ENCODE peak calls at places on chromosomes 2 and 18, in five cellular contexts. M is HCT116, S is HepG2, W is K562, P is H1. E is an unnamed sample.

GRCh38 chr2:68336192-68336591 is 16.4 kb upstream of the CNRIP1 start:
- DNase-seq in P (no peak), M (peak; percentile 10), W (no peak), S (no peak), E (no peak)

GRCh38 chr2:52724585-52724984 is 1043.0 kb upstream of the CHAC2 start:
- DNase-seq in S (no peak), P (no peak), M (no peak), W (no peak), E (no peak)

GRCh38 chr2:221726894-221727513 is 154.9 kb upstream of the EPHA4 start:
- DNase-seq in M (no peak), W (no peak), S (no peak), P (no peak), E (no peak)

GRCh38 chr18:74994502-74995403 is 214.2 kb downstream of the PTGR3 start:
- DNase-seq in W (no peak), M (no peak), S (no peak), P (no peak), E (peak; percentile 35)

GRCh38 chr2:171087547-171087946 is 73.1 kb downstream of the TLK1 start:
- DNase-seq in S (no peak), P (no peak), W (no peak), M (no peak), E (no peak)

GRCh38 chr18:74775239-74775638 is 177.6 kb downstream of the ZNF407 start:
- DNase-seq in W (no peak), M (no peak), S (no peak), P (no peak), E (no peak)

GRCh38 chr2:158914731-158915130 is 53.7 kb upstream of the TANC1 start:
- DNase-seq in M (no peak), W (no peak), S (no peak), P (no peak), E (no peak)

GRCh38 chr2:128537646-128538045 is 219.0 kb upstream of the HS6ST1 start:
- DNase-seq in S (no peak), W (no peak), M (no peak), P (no peak), E (no peak)

GRCh38 chr2:201643216-201643651 is at the start of gene TMEM237:
- DNase-seq in W (peak; percentile 35), P (peak; percentile 67), S (peak; percentile 13), M (peak; percentile 6), E (no peak)

GRCh38 chr2:64143154-64144056 is 815 bp downstream of the PELI1 start:
- DNase-seq in W (peak; percentile 43), S (peak; percentile 21), M (no peak), P (peak; percentile 66), E (no peak)

GRCh38 chr2:45156605-45157004 is 147.4 kb upstream of the SIX2 start:
- DNase-seq in S (no peak), P (no peak), W (no peak), M (no peak), E (no peak)

GRCh38 chr2:167943877-167944276 is 303.5 kb downstream of the STK39 start:
- DNase-seq in P (no peak), W (no peak), S (no peak), M (no peak), E (no peak)

GRCh38 chr2:28405537-28405936 is 12.9 kb downstream of the FOSL2 start:
- DNase-seq in S (no peak), M (no peak), W (no peak), P (no peak), E (no peak)

GRCh38 chr2:227939271-227940027 is 68.0 kb downstream of the DAW1 start:
- DNase-seq in P (peak; percentile 50), M (peak; percentile 60), W (no peak), S (peak; percentile 60), E (no peak)

GRCh38 chr2:19819097-19820065 is 82.4 kb downstream of the TTC32 start:
- DNase-seq in M (peak; percentile 56), P (peak; percentile 26), W (no peak), S (no peak), E (no peak)

GRCh38 chr2:231512222-231512621 is 18.0 kb downstream of the NMUR1 start:
- DNase-seq in M (no peak), S (no peak), W (no peak), P (no peak), E (no peak)
- TF ChIP-seq ZNF274 in M (no peak), S (no peak), W (no peak), P (no peak), E (no peak)

GRCh38 chr2:65320042-65320711 is 92.5 kb downstream of the ACTR2 start:
- DNase-seq in S (peak; percentile 66), W (peak; percentile 27), M (peak; percentile 64), P (no peak), E (peak; percentile 30)
- TF ChIP-seq JUND in S (no peak), W (no peak), M (peak; percentile 74), P (no peak), E (no peak)

DNA sequence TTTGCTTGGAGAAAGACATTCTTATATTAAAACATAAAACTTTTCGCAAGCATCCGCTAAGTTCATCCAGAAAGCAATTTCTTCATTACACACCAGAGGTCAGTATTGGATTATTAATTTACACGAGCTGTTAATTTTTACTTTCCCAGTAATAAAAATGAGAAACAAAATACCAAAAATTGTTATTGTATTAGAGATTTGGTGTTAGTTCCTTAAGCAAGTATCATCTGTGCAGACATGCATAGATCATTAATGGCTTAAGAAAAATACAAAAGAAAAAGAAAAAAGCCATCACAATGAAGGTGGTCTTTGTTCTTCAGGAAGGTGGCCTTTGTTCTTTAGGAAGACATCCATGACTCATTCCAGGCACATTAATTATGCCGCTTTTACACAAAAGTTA is 53.6 kb upstream of the HNMT start:
- DNase-seq in P (no peak), W (peak; percentile 7), S (peak; percentile 55), M (peak; percentile 8), E (no peak)
- TF ChIP-seq ZNF274 in P (no peak), W (no peak), S (no peak), M (no peak), E (no peak)

GRCh38 chr18:22572321-22572720 is 154.6 kb upstream of the CTAGE1 start:
- DNase-seq in W (no peak), S (no peak), M (no peak), P (no peak), E (no peak)

GRCh38 chr18:22566703-22567420 is 149.1 kb upstream of the CTAGE1 start:
- DNase-seq in S (no peak), M (no peak), W (no peak), P (no peak), E (no peak)

GRCh38 chr18:22564036-22564435 is 146.3 kb upstream of the CTAGE1 start:
- DNase-seq in M (no peak), W (no peak), P (no peak), S (no peak), E (no peak)

GRCh38 chr18:22570492-22570891 is 152.8 kb upstream of the CTAGE1 start:
- DNase-seq in W (no peak), M (no peak), P (no peak), S (no peak), E (no peak)

GRCh38 chr18:22567794-22568193 is 150.1 kb upstream of the CTAGE1 start:
- DNase-seq in S (no peak), M (peak; percentile 38), P (no peak), W (no peak), E (no peak)
- TF ChIP-seq JUND in S (no peak), M (no peak), P (no peak), W (no peak), E (no peak)

GRCh38 chr2:673615-674318 is 3.4 kb downstream of the TMEM18 start:
- DNase-seq in S (no peak), P (no peak), M (no peak), W (no peak), E (no peak)
- TF ChIP-seq ZNF274 in S (no peak), P (no peak), M (no peak), W (no peak), E (no peak)

GRCh38 chr2:218569038-218569431 is 396 bp downstream of the CNOT9 start:
- DNase-seq in M (peak; percentile 23), S (peak; percentile 73), P (no peak), W (peak; percentile 27), E (no peak)
- TF ChIP-seq JUND in M (no peak), S (no peak), P (no peak), W (no peak), E (no peak)

DNA sequence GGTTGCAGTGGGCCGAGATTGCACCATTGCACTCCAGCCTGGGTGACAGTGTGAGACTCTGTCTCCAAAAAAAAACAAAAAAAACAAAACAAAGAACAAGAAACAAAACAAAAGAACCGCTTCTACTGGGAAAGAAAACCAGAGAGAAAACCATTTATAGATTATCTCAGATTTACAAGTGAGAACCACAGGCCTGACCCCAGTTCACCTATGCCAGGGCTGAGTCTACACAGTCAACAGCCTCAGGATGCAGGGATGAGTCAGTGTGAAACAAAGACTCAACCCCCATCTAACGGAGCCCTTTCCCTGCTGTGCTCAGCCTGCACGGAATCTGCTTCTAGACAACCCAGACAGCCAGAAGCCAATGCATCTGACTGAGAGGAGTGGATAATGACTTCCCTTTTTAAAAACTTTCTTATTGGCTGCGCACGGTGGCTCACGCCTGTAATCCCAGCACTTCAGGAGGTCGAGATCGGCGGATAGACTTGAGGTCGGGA is 25.5 kb upstream of the YWHAQ start:
- DNase-seq in P (no peak), S (peak; percentile 53), W (peak; percentile 52), M (no peak), E (peak; percentile 95)
- TF ChIP-seq ZNF274 in P (no peak), S (no peak), W (no peak), M (no peak), E (no peak)

GRCh38 chr2:43415582-43415981 is 180.3 kb downstream of the THADA start:
- DNase-seq in W (no peak), S (no peak), P (no peak), M (no peak), E (no peak)
- TF ChIP-seq JUND in W (no peak), S (no peak), P (no peak), M (no peak), E (no peak)